ENCODE peak calls at places on chromosome 11, in four cellular contexts. Z is left cardiac atrium, A is heart left ventricle, Q is renal cortical epithelial cell. L is an unnamed sample.

GRCh38 chr11:114141863-114142590 is 82.5 kb downstream of the ZBTB16 start:
- DNase-seq in Q (no peak), A (no peak), Z (no peak), L (no peak)

GRCh38 chr11:92296138-92296515 is 71.5 kb downstream of the FAT3 start:
- DNase-seq in A (no peak), Q (peak), Z (no peak), L (no peak)

GRCh38 chr11:114368918-114369680 is 31.2 kb downstream of the C11orf71 start:
- DNase-seq in Q (no peak), A (no peak), Z (no peak), L (no peak)

GRCh38 chr11:84780689-84781293 is 846.4 kb downstream of the DLG2 start:
- DNase-seq in A (no peak), Q (peak), Z (no peak), L (no peak)

GRCh38 chr11:114273071-114273470 is 23.1 kb upstream of the NNMT start:
- DNase-seq in Z (no peak), A (no peak), Q (no peak), L (no peak)

GRCh38 chr11:95134491-95134890 is 44.8 kb downstream of the ENDOD1 start:
- DNase-seq in Z (no peak), A (peak), Q (peak), L (peak)

GRCh38 chr11:61728066-61728939 is 24.1 kb upstream of the MYRF start:
- DNase-seq in Z (no peak), Q (peak), A (no peak), L (no peak)

GRCh38 chr11:34860034-34860433 is 56.1 kb downstream of the APIP start:
- DNase-seq in A (no peak), Z (no peak), Q (no peak), L (no peak)

GRCh38 chr11:12696911-12697581 is 22.8 kb downstream of the TEAD1 start:
- DNase-seq in A (no peak), Q (peak), Z (no peak), L (no peak)

GRCh38 chr11:2268911-2269600 is 1.3 kb downstream of the ASCL2 start:
- DNase-seq in A (peak), Z (peak), Q (no peak), L (peak)

GRCh38 chr11:126561327-126561893 is 205.9 kb downstream of the ST3GAL4 start:
- DNase-seq in Q (peak), Z (peak), A (peak), L (peak)

GRCh38 chr11:2777396-2777795 is 77.6 kb upstream of the KCNQ1OT1 start:
- DNase-seq in A (peak), Q (peak), Z (no peak), L (peak)

GRCh38 chr11:4887591-4887990 is 5.9 kb downstream of the OR51T1 start:
- DNase-seq in Q (no peak), A (no peak), Z (no peak), L (no peak)

GRCh38 chr11:24949406-24949805 is 452.6 kb downstream of the LUZP2 start:
- DNase-seq in Q (no peak), Z (no peak), A (no peak), L (no peak)

GRCh38 chr11:107999759-108000455 is 8.8 kb upstream of the CUL5 start:
- DNase-seq in Q (peak), A (no peak), Z (no peak), L (no peak)

GRCh38 chr11:1917523-1918435 is 1.7 kb upstream of the TNNT3 start:
- DNase-seq in Q (no peak), A (peak), Z (no peak), L (no peak)

GRCh38 chr11:68546555-68546954 is 86.0 kb downstream of the PPP6R3 start:
- DNase-seq in Q (peak), Z (no peak), A (peak), L (no peak)

GRCh38 chr11:35424157-35424945 is 5.0 kb upstream of the SLC1A2 start:
- DNase-seq in Q (no peak), A (no peak), Z (no peak), L (no peak)

GRCh38 chr11:69401715-69402114 is 79.7 kb upstream of the LINC01488 start:
- DNase-seq in A (no peak), Z (no peak), Q (no peak), L (no peak)

GRCh38 chr11:14189874-14190273 is 169.1 kb downstream of the RRAS2 start:
- DNase-seq in Z (peak), A (peak), Q (peak), L (peak)

GRCh38 chr11:73889019-73889418 is 12.2 kb downstream of the PAAF1 start:
- DNase-seq in A (no peak), Z (no peak), Q (peak), L (no peak)

GRCh38 chr11:67611704-67612587 is 5.2 kb downstream of the NDUFV1 start:
- DNase-seq in Z (no peak), A (no peak), Q (no peak), L (no peak)

GRCh38 chr11:45146072-45147016 is at the start of gene PRDM11:
- DNase-seq in Z (peak), A (peak), Q (peak), L (peak)

GRCh38 chr11:2929511-2929879 is 275 bp upstream of the PHLDA2 start:
- DNase-seq in Q (peak), Z (peak), A (peak), L (no peak)

GRCh38 chr11:5117588-5117987 is 20.6 kb downstream of the OR52A5 start:
- DNase-seq in Z (no peak), Q (no peak), A (no peak), L (no peak)

L was measured in testis.